ENCODE peak calls at places on chromosome 10, in four cellular contexts. A is adrenal gland, V is left lung, G is astrocyte of the spinal cord. I is an unnamed sample.

GRCh38 chr10:60521974-60522405 is 132.3 kb upstream of the ANK3 start:
- DNase-seq in A (no peak), V (no peak), G (peak), I (peak)

GRCh38 chr10:85667638-85668233 is 698.9 kb downstream of the GRID1 start:
- DNase-seq in A (no peak), V (no peak), G (no peak), I (no peak)

GRCh38 chr10:35758086-35758485 is 116.0 kb upstream of the FZD8 start:
- DNase-seq in A (no peak), V (no peak), G (no peak), I (no peak)

GRCh38 chr10:87916515-87916914 is 53.1 kb downstream of the PTEN start:
- DNase-seq in A (no peak), V (no peak), G (no peak), I (no peak)

GRCh38 chr10:110226555-110226925 is 19.1 kb downstream of the MXI1 start:
- DNase-seq in A (peak), V (peak), G (peak), I (peak)

GRCh38 chr10:3077940-3078630 is 10.7 kb downstream of the PFKP start:
- DNase-seq in A (no peak), V (no peak), G (peak), I (no peak)

GRCh38 chr10:126576336-126576735 is 94.2 kb downstream of the C10orf90 start:
- DNase-seq in A (no peak), V (no peak), G (peak), I (no peak)

GRCh38 chr10:71193516-71193915 is 18.9 kb upstream of the UNC5B start:
- DNase-seq in A (no peak), V (no peak), G (no peak), I (no peak)

GRCh38 chr10:125159486-125159931 is 854 bp downstream of the CTBP2 start:
- DNase-seq in A (peak), V (no peak), G (no peak), I (no peak)

GRCh38 chr10:21830037-21830436 is 173.5 kb downstream of the DNAJC1 start:
- DNase-seq in A (no peak), V (no peak), G (no peak), I (no peak)

GRCh38 chr10:17872191-17873091 is 63.3 kb downstream of the MRC1 start:
- DNase-seq in A (no peak), V (no peak), G (peak), I (peak)

GRCh38 chr10:103397191-103397825 is 882 bp downstream of the PDCD11 start:
- DNase-seq in A (no peak), V (no peak), G (no peak), I (peak)

GRCh38 chr10:100341953-100342626 is 4.9 kb upstream of the SCD start:
- DNase-seq in A (peak), V (peak), G (peak), I (peak)

GRCh38 chr10:110462308-110463095 is 35.2 kb upstream of the DUSP5 start:
- DNase-seq in A (no peak), V (no peak), G (no peak), I (no peak)

GRCh38 chr10:80540644-80541143 is 3.0 kb downstream of the SH2D4B start:
- DNase-seq in A (no peak), V (no peak), G (no peak), I (no peak)
- H3K4me3 ChIP-seq in A (no peak), V (no peak), G (no peak), I (no peak)

GRCh38 chr10:48627984-48628609 is 23.2 kb upstream of the ARHGAP22 start:
- DNase-seq in A (no peak), V (no peak), G (no peak), I (no peak)

GRCh38 chr10:48623009-48623408 is 18.1 kb upstream of the ARHGAP22 start:
- DNase-seq in A (no peak), V (no peak), G (no peak), I (no peak)

GRCh38 chr10:48623607-48624132 is 18.8 kb upstream of the ARHGAP22 start:
- DNase-seq in A (no peak), V (no peak), G (no peak), I (no peak)

GRCh38 chr10:48626986-48627731 is 22.3 kb upstream of the ARHGAP22 start:
- DNase-seq in A (no peak), V (no peak), G (no peak), I (no peak)

DNA sequence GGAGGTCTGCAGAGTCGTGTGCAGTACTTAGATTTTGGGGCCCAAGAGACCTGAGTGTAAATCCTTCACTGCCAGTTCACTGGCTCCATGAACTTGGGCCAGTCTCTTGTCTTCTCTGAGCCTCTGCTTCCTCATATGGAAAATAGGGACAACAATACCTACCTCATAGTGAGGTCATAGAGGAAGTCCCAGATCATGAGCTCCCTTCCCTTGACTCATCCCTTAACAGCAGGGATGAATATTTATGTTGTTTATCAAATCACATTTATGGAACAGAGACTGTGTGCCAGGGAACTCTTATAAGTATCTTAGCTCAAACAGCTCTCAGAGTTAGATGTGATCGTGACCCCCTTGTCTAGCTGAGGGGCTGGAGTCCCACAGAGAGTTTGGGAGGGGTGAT is 20.1 kb upstream of the ARHGAP22 start:
- DNase-seq in A (no peak), V (no peak), G (peak), I (peak)
- H3K4me3 ChIP-seq in A (no peak), V (no peak), G (no peak), I (no peak)

GRCh38 chr10:119598397-119598796 is 1.6 kb upstream of the TIAL1 start:
- DNase-seq in A (no peak), V (no peak), G (no peak), I (no peak)

GRCh38 chr10:119595134-119595714 is 1.5 kb downstream of the TIAL1 start:
- DNase-seq in A (no peak), V (no peak), G (peak), I (peak)

GRCh38 chr10:119597405-119598186 is 832 bp upstream of the TIAL1 start:
- DNase-seq in A (no peak), V (no peak), G (no peak), I (no peak)

GRCh38 chr10:119595715-119596515 is 849 bp downstream of the TIAL1 start:
- DNase-seq in A (peak), V (peak), G (peak), I (peak)

DNA sequence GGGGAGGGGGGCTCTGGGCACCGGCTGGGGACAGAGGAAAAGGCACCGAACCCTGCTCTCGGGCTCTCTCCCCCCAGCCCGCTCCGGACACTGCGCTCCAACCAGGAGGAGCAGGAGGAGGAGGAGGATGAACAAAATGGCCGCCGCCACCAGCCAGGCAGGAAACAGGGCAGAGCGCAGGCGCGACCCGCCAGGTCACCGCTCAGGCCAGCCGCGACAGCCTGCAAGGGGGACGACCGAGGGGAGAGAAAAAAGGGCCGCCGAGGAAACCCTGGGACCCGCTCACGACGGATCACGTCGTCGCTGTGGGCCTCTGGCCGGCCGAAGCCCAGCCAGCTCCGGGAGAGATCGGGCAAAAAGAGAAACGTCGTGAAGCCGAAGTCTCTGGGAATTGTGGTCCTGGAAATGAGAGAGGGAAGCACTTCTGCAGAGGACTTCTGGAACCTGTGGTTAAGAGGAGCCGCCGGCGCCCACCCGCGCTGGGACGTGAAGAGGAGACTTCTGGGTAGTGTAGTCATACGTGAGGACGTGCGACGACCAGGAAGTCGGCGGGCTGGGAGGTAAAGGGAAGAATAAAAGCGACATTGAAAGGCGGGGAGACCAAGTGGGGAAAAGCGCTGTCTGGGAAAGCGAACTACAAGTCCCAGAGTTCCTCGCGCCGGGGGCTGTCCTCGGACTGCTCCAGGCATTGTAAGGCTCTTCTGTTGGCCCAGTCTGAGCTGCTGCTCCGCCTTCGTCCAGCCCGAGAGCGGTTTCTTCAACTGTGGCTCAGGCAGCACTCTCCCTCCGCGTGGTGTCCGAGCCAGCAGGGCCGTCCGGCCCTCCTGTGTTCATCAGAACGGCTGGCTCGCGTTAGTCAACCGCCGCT is at the start of gene TIAL1:
- DNase-seq in A (peak), V (peak), G (peak), I (peak)
- H3K4me3 ChIP-seq in A (peak), V (peak), G (peak), I (peak)

DNA sequence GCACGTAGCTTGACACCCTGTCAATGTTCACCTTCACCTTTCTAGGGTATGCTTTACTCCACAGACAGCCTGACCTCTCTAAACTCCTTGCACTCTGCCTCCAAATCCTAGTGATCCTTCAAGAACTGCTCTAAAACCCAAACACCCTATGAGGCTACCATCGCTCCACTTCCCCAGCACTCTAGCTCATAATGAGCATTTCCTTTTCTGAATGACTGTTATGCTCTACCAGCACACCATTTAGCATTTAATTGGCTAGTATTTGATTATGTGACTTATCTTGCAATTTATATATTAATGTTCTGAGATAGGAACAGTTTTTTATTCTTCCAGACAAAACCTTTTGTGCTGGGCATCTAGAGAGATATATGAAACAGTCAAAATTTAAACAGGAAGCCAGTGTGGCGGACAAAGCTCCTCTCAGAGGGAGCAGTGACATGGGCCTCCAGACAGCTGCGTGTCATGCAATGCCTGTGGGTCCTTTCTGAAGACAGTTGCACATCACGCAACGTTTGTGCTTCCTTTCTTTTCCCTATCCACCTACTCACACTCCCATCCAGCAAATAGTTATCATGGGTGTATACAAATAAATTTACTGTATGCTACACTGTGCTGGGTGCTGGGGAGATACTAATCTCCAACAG is 86.3 kb downstream of the ALOX5 start:
- DNase-seq in A (no peak), V (no peak), G (no peak), I (no peak)
- H3K4me3 ChIP-seq in A (no peak), V (no peak), G (no peak), I (no peak)

I was measured in epithelial cell of esophagus.